ENCODE peak calls at places on chromosomes 3 and 15, in six cellular contexts. E, M, U, Q, L and D are unnamed samples.

GRCh38 chr3:10505050-10505790 is at the start of gene ATP2B2:
- DNase-seq in E (peak), M (no peak), U (no peak), Q (no peak), L (no peak), D (no peak)

GRCh38 chr15:75203908-75204263 is 2.2 kb downstream of the C15orf39 start:
- DNase-seq in E (no peak), M (no peak), U (peak), Q (no peak), L (no peak), D (no peak)

GRCh38 chr15:76976572-76977270 is 18.2 kb upstream of the PSTPIP1 start:
- DNase-seq in E (no peak), M (no peak), U (no peak), Q (no peak), L (no peak), D (peak)

GRCh38 chr3:149572796-149573414 is 84.9 kb downstream of the WWTR1 start:
- DNase-seq in E (no peak), M (peak), U (no peak), Q (no peak), L (peak), D (no peak)

GRCh38 chr15:85579957-85580694 is 199.7 kb downstream of the AKAP13 start:
- DNase-seq in E (no peak), M (no peak), U (no peak), Q (no peak), L (no peak), D (peak)

GRCh38 chr3:178795349-178795748 is 259.1 kb downstream of the KCNMB2 start:
- DNase-seq in E (no peak), M (no peak), U (no peak), Q (no peak), L (no peak), D (no peak)

GRCh38 chr15:89364741-89365450 is 30.3 kb upstream of the POLG start:
- DNase-seq in E (no peak), M (no peak), U (no peak), Q (no peak), L (no peak), D (no peak)

GRCh38 chr3:7271631-7272030 is 410.7 kb downstream of the GRM7 start:
- DNase-seq in E (no peak), M (no peak), U (no peak), Q (no peak), L (no peak), D (no peak)

GRCh38 chr15:64387562-64388168 is at the start of gene TRIP4:
- DNase-seq in E (peak), M (peak), U (peak), Q (peak), L (peak), D (peak)
- TF ChIP-seq CTCF in E (no peak), M (no peak), U (peak), Q (no peak), L (no peak), D (no peak)

GRCh38 chr3:115110830-115111229 is 36.3 kb downstream of the ZBTB20 start:
- DNase-seq in E (no peak), M (no peak), U (no peak), Q (no peak), L (no peak), D (no peak)

GRCh38 chr3:115113367-115113766 is 33.7 kb downstream of the ZBTB20 start:
- DNase-seq in E (no peak), M (peak), U (no peak), Q (no peak), L (no peak), D (no peak)

GRCh38 chr3:115108614-115109013 is 38.5 kb downstream of the ZBTB20 start:
- DNase-seq in E (no peak), M (no peak), U (no peak), Q (no peak), L (no peak), D (no peak)

DNA sequence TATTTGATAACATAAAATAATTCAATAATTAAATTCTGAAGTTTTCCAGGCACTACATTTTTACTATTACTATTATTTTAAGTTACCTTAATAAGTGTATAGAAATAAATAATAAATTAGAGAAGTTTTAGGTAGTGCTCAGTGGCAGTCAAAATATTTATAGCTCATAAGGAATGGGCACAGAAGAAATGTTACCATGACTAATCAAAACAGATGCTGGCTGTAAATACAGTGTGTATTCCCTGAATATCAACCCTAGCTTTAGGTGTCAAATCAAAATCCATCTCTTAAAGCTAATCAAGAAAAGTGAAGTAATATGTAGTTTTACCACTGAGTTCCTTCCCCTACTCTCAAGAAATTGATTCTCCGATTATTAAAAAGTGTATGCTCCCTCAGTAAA is 35.5 kb downstream of the ZBTB20 start:
- DNase-seq in E (no peak), M (no peak), U (no peak), Q (no peak), L (no peak), D (no peak)
- TF ChIP-seq CTCF in E (no peak), M (no peak), U (no peak), Q (no peak), L (no peak), D (no peak)

DNA sequence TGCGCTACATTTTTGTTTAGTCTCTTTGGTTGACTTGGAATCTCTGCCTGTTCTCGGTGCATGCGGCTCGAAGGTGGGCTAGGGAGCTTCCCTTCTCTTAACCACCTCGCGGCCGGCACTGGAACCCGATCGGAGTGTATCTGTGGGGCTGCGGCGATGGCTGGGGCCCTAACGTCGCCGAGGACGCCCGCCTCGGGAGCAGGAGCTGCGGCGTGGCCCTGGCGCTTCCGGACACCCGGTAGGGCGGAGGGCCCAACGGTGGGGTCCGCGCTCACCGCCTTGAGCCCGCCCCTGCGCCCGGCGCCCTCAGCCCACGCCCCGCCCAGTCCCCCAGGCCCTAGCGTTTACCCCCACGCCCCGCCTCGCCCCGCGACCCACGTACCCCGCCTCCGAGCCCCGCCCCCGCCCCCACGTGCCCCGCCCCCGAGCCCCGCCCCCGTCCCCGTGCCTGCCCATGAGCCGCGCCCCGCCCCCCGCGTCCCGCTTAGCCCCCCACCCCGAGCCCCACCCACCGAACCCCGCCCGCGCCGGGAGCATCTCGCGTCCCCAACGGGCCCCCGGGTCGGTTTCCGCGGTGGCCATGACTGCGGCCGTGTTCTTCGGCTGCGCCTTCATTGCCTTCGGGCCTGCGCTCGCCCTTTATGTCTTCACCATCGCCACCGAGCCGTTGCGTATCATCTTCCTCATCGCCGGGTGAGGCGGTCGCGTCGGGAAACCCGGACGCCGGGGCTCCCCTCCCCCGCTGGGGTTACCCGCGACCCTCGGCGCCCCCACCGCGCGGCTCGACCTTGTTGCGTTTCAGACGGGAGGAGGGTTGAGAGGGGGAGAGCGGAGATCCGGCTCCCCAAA is at the start of gene APH1B:
- DNase-seq in E (peak), M (peak), U (peak), Q (peak), L (peak), D (peak)
- TF ChIP-seq CTCF in E (no peak), M (no peak), U (no peak), Q (no peak), L (peak), D (no peak)

GRCh38 chr3:192914873-192915272 is 2.8 kb downstream of the MB21D2 start:
- DNase-seq in E (no peak), M (no peak), U (no peak), Q (no peak), L (no peak), D (no peak)

GRCh38 chr3:192913540-192913939 is 4.1 kb downstream of the MB21D2 start:
- DNase-seq in E (no peak), M (no peak), U (no peak), Q (no peak), L (no peak), D (no peak)

GRCh38 chr3:192915724-192916123 is 1.9 kb downstream of the MB21D2 start:
- DNase-seq in E (no peak), M (peak), U (no peak), Q (no peak), L (no peak), D (no peak)

GRCh38 chr3:192916455-192917257 is 1.0 kb downstream of the MB21D2 start:
- DNase-seq in E (peak), M (peak), U (peak), Q (peak), L (peak), D (peak)

GRCh38 chr3:192915306-192915705 is 2.4 kb downstream of the MB21D2 start:
- DNase-seq in E (peak), M (peak), U (peak), Q (no peak), L (peak), D (peak)
- TF ChIP-seq CTCF in E (no peak), M (peak), U (peak), Q (no peak), L (peak), D (peak)

DNA sequence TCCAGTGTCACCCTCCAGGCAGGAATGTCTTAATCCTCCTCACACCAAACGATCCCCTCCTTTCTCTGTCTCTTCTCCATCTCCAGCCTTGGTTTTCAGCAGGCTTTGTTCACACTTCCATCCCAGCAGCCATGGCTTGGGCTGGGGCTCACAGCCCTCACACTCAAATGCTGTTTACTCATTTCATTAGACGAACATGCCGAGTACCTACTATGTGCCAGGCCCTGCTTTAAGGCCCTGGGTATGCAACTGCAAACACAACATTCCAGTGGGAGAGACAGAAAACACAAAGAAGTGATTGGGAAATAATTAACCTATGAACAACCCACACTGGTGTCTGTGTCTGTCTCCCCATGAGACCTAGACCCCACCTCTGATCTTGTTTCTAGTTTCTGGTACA is 43.9 kb downstream of the LYZL4 start:
- DNase-seq in E (no peak), M (no peak), U (no peak), Q (no peak), L (no peak), D (no peak)
- TF ChIP-seq CTCF in E (no peak), M (no peak), U (no peak), Q (no peak), L (no peak), D (no peak)

DNA sequence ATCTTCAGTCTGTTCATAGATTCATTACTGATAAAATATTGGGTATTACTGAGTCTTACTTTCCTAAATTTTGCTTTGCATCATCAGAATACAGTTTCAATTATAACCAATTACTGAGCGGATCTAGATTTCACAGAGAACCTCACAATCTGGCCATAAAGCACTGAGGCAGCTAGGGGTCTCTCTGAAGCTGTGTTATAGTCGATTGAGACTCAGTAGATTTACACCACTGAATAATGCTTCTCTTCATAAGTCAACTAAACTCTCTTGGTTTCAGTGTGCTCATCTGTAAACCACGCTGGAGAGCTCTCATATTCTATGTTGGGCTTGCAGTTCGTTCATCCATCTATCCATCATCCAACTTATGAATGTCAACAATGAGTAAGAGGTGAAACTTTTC is 180.6 kb downstream of the GREM1 start:
- DNase-seq in E (no peak), M (no peak), U (peak), Q (no peak), L (no peak), D (no peak)
- TF ChIP-seq CTCF in E (no peak), M (no peak), U (no peak), Q (no peak), L (no peak), D (no peak)

GRCh38 chr3:38984731-38985130 is 67.0 kb downstream of the SCN11A start:
- DNase-seq in E (no peak), M (peak), U (no peak), Q (no peak), L (peak), D (no peak)

GRCh38 chr3:38985581-38985980 is 66.2 kb downstream of the SCN11A start:
- DNase-seq in E (no peak), M (peak), U (no peak), Q (no peak), L (peak), D (no peak)

GRCh38 chr3:38985981-38986380 is 65.8 kb downstream of the SCN11A start:
- DNase-seq in E (no peak), M (no peak), U (no peak), Q (no peak), L (peak), D (no peak)

GRCh38 chr3:38986901-38987300 is 64.8 kb downstream of the SCN11A start:
- DNase-seq in E (no peak), M (peak), U (no peak), Q (no peak), L (no peak), D (no peak)

GRCh38 chr3:38984110-38984509 is 67.6 kb downstream of the SCN11A start:
- DNase-seq in E (no peak), M (no peak), U (no peak), Q (no peak), L (no peak), D (no peak)
- TF ChIP-seq CTCF in E (no peak), M (no peak), U (no peak), Q (no peak), L (peak), D (no peak)

GRCh38 chr15:52464040-52464439 is 64.6 kb downstream of the MYO5A start:
- DNase-seq in E (no peak), M (no peak), U (no peak), Q (no peak), L (no peak), D (no peak)

GRCh38 chr15:52464478-52464877 is 64.2 kb downstream of the MYO5A start:
- DNase-seq in E (no peak), M (no peak), U (peak), Q (no peak), L (no peak), D (peak)

GRCh38 chr15:52462806-52463360 is 65.8 kb downstream of the MYO5A start:
- DNase-seq in E (no peak), M (no peak), U (no peak), Q (no peak), L (no peak), D (no peak)

GRCh38 chr15:52466134-52466701 is 62.5 kb downstream of the MYO5A start:
- DNase-seq in E (no peak), M (no peak), U (peak), Q (no peak), L (no peak), D (peak)

DNA sequence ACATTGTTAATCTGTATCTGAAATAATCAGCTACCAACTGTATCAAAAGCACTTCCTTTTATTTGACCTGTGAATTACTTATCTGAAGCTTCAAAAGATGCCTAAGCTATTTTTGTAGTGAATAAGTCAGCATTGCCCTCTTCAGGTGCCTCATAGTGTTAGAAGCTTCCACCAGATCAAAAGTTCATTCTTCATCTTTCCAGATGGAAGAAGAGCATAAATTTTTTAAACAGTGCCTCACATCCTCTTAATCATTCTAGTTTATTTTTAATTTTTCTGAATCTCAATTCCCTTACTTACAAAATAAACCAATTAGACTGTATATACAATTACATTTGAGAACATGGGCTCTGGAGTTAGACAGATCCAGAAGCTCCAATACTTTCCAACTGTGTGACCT is 65.0 kb downstream of the MYO5A start:
- DNase-seq in E (no peak), M (peak), U (peak), Q (no peak), L (peak), D (no peak)
- TF ChIP-seq CTCF in E (no peak), M (no peak), U (peak), Q (peak), L (peak), D (peak)

GRCh38 chr3:48432411-48433371 is 2.8 kb upstream of the PLXNB1 start:
- DNase-seq in E (no peak), M (peak), U (no peak), Q (no peak), L (no peak), D (no peak)

GRCh38 chr3:48431224-48432029 is 1.5 kb upstream of the PLXNB1 start:
- DNase-seq in E (no peak), M (no peak), U (no peak), Q (no peak), L (no peak), D (no peak)

GRCh38 chr3:48435223-48435595 is 4.7 kb downstream of the CCDC51 start:
- DNase-seq in E (no peak), M (no peak), U (peak), Q (no peak), L (no peak), D (no peak)

GRCh38 chr3:48434591-48435222 is 4.8 kb upstream of the PLXNB1 start:
- DNase-seq in E (no peak), M (no peak), U (no peak), Q (no peak), L (no peak), D (no peak)

DNA sequence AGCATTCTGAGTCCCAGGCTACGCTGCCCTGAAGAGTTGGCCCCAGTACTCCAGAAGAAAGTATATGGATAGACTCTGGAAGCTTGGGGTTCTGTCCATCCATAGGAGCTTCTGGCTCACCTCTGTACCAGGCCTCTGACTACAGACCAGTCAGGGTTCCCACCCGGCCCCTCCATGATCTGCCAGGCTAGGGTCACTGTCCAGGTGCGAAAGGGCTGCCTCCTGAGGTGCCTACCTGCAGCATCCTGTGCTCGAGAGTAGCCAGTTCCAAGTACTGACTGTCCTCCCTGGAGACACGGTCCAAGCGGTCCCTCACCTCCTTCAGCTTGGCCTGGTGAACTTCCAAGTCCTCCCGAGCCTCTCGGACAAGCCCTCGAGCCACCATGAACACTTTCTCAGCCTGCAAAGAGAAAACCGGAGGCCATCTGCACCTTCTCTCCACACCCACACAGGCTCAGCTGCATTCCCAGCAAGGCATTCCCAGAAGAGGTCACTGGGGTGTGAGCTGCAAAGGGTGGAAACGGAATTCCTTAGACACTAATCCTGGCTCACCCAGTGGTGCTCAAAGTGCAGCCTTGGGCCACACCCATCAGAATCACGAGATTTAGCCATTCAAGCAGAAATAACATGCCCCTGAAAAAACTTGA is 3.7 kb upstream of the PLXNB1 start:
- DNase-seq in E (no peak), M (peak), U (no peak), Q (no peak), L (peak), D (no peak)
- TF ChIP-seq CTCF in E (no peak), M (no peak), U (no peak), Q (no peak), L (no peak), D (no peak)